ENCODE peak calls at places on chromosomes 3 and 15, in ten cellular contexts. Z is HT-29; P is Caki2; D is GM18507; A is endothelial cell; R is NCI-H187; N is HS-27A; U is myocyte; Y is CD4-positive, CD25-positive, alpha-beta regulatory T cell; E is cardiac fibroblast. F is an unnamed sample.
A peak's percentile ranks its signal among the peaks of the same experiment; 100 is the strongest.

GRCh38 chr3:146247906-146248305 is 3.0 kb downstream of the PLSCR4 start:
- DNase-seq in Z (no peak), P (no peak), D (no peak), A (no peak), R (no peak), N (no peak), U (no peak), Y (no peak), E (no peak), F (no peak)

GRCh38 chr3:197736010-197736490 is 654 bp downstream of the RUBCN start:
- DNase-seq in Z (peak; percentile 42), P (no peak), D (no peak), A (peak; percentile 13), R (peak; percentile 17), N (no peak), U (peak; percentile 22), Y (no peak), E (no peak), F (no peak)

GRCh38 chr15:63015618-63016017 is 26.9 kb upstream of the TPM1 start:
- DNase-seq in Z (peak; percentile 24), P (peak; percentile 26), D (no peak), A (no peak), R (no peak), N (no peak), U (peak; percentile 60), Y (no peak), E (peak; percentile 84), F (peak; percentile 73)

GRCh38 chr3:73086071-73086494 is 24.6 kb downstream of the EBLN2 start:
- DNase-seq in Z (peak; percentile 21), P (peak; percentile 13), D (no peak), A (peak; percentile 63), R (no peak), N (no peak), U (peak; percentile 52), Y (peak; percentile 19), E (peak; percentile 64), F (no peak)

GRCh38 chr15:41918506-41919126 is 24.8 kb upstream of the SPTBN5 start:
- DNase-seq in Z (no peak), P (no peak), D (no peak), A (no peak), R (no peak), N (no peak), U (no peak), Y (no peak), E (no peak), F (no peak)

GRCh38 chr3:147383617-147384016 is 22.7 kb downstream of the ZIC4 start:
- DNase-seq in Z (peak; percentile 61), P (no peak), D (no peak), A (no peak), R (no peak), N (no peak), U (no peak), Y (no peak), E (no peak), F (no peak)

GRCh38 chr3:110741891-110742290 is 329.7 kb upstream of the NECTIN3 start:
- DNase-seq in Z (no peak), P (no peak), D (no peak), A (no peak), R (no peak), N (no peak), U (no peak), Y (no peak), E (no peak), F (no peak)

GRCh38 chr3:46266598-46266997 is 24.3 kb downstream of the CCR3 start:
- DNase-seq in Z (no peak), P (no peak), D (no peak), A (no peak), R (no peak), N (peak; percentile 47), U (no peak), Y (no peak), E (peak; percentile 7), F (no peak)

GRCh38 chr3:38115645-38116427 is 21.1 kb downstream of the ACAA1 start:
- DNase-seq in Z (no peak), P (no peak), D (no peak), A (no peak), R (no peak), N (no peak), U (no peak), Y (no peak), E (no peak), F (no peak)

GRCh38 chr15:28086175-28086703 is 12.9 kb downstream of the OCA2 start:
- DNase-seq in Z (peak; percentile 79), P (peak; percentile 33), D (no peak), A (peak; percentile 68), R (no peak), N (peak; percentile 3), U (peak; percentile 68), Y (peak; percentile 20), E (peak; percentile 62), F (no peak)

GRCh38 chr15:37035349-37035748 is 65.0 kb downstream of the MEIS2 start:
- DNase-seq in Z (no peak), P (no peak), D (no peak), A (no peak), R (no peak), N (no peak), U (peak; percentile 46), Y (no peak), E (peak; percentile 41), F (no peak)

GRCh38 chr3:13600950-13601691 is 52.2 kb downstream of the FBLN2 start:
- DNase-seq in Z (no peak), P (peak; percentile 27), D (no peak), A (no peak), R (no peak), N (peak; percentile 47), U (peak; percentile 49), Y (no peak), E (peak; percentile 33), F (peak; percentile 44)

GRCh38 chr15:25249236-25250010 is 189.4 kb downstream of the UBE3A start:
- DNase-seq in Z (no peak), P (no peak), D (no peak), A (no peak), R (no peak), N (no peak), U (no peak), Y (no peak), E (no peak), F (no peak)

GRCh38 chr15:101504866-101505609 is 15.5 kb upstream of the PCSK6 start:
- DNase-seq in Z (no peak), P (no peak), D (no peak), A (no peak), R (no peak), N (no peak), U (no peak), Y (no peak), E (no peak), F (no peak)

GRCh38 chr3:78940128-78940527 is 827.7 kb downstream of the ROBO1 start:
- DNase-seq in Z (no peak), P (no peak), D (no peak), A (no peak), R (no peak), N (no peak), U (no peak), Y (no peak), E (no peak), F (no peak)

F was measured in epithelial cell of proximal tubule.